ENCODE peak calls at places on chromosomes 5 and 9, in nine cellular contexts. H is lower leg skin, E is mucosa of descending colon, F is psoas muscle, C is heart left ventricle, T is GM12865, Y is fibroblast of lung, G is mammary epithelial cell, L is K562. U is an unnamed sample.

GRCh38 chr9:129416831-129417604 is 203.9 kb downstream of the C9orf50 start:
- DNase-seq in C (no peak), Y (no peak), F (no peak), G (no peak), H (no peak), T (no peak), L (no peak), E (no peak), U (no peak)

GRCh38 chr9:16179566-16179965 is 626.7 kb downstream of the CCDC171 start:
- DNase-seq in L (no peak), E (no peak), C (no peak), T (peak), H (no peak), G (no peak), F (no peak), Y (no peak), U (no peak)

GRCh38 chr5:367358-368130 is 46.0 kb downstream of the AHRR start:
- DNase-seq in G (no peak), H (peak), C (no peak), T (no peak), L (no peak), F (no peak), E (peak), Y (no peak), U (no peak)

GRCh38 chr5:27241564-27242257 is 203.3 kb upstream of the CDH9 start:
- DNase-seq in E (no peak), L (no peak), Y (peak), H (no peak), T (no peak), F (no peak), C (no peak), G (peak), U (peak)

GRCh38 chr5:66239034-66239433 is 94.9 kb downstream of the SREK1 start:
- DNase-seq in H (no peak), C (no peak), F (no peak), T (no peak), L (peak), G (peak), Y (no peak), E (no peak), U (no peak)

GRCh38 chr9:98972641-98973545 is 29.2 kb downstream of the COL15A1 start:
- DNase-seq in F (no peak), T (no peak), Y (no peak), G (no peak), C (no peak), E (no peak), H (no peak), L (no peak), U (no peak)

GRCh38 chr9:135260776-135261175 is 173.3 kb downstream of the OLFM1 start:
- DNase-seq in L (no peak), T (no peak), G (no peak), F (no peak), E (no peak), H (no peak), Y (no peak), C (no peak), U (no peak)

GRCh38 chr5:132010645-132011560 is 555 bp downstream of the ACSL6 start:
- DNase-seq in C (no peak), Y (no peak), E (no peak), H (no peak), L (peak), F (no peak), G (no peak), T (no peak), U (no peak)

GRCh38 chr5:102758576-102758975 is 3.5 kb downstream of the PAM start:
- DNase-seq in H (no peak), L (no peak), G (peak), T (no peak), F (no peak), C (no peak), Y (peak), E (no peak), U (peak)

GRCh38 chr9:134002796-134003195 is 10.7 kb upstream of the VAV2 start:
- DNase-seq in F (no peak), T (no peak), E (no peak), Y (no peak), G (no peak), L (no peak), H (no peak), C (no peak), U (no peak)

GRCh38 chr9:89153618-89154017 is 25.0 kb downstream of the SHC3 start:
- DNase-seq in H (peak), G (peak), T (no peak), L (no peak), F (peak), E (no peak), Y (peak), C (no peak), U (peak)

GRCh38 chr5:138186002-138186447 is 7.1 kb downstream of the KIF20A start:
- DNase-seq in Y (no peak), C (no peak), F (no peak), G (no peak), E (no peak), L (peak), T (peak), H (no peak), U (no peak)

GRCh38 chr9:120324996-120325642 is 254.8 kb downstream of the CDK5RAP2 start:
- DNase-seq in L (no peak), F (no peak), C (no peak), E (no peak), Y (no peak), G (no peak), H (no peak), T (peak), U (no peak)

GRCh38 chr5:15500326-15500958 is 462 bp downstream of the FBXL7 start:
- DNase-seq in Y (peak), H (peak), L (no peak), E (peak), F (peak), G (peak), C (peak), T (no peak), U (peak)

GRCh38 chr5:123524146-123524545 is 12.2 kb downstream of the CSNK1G3 start:
- DNase-seq in C (no peak), E (no peak), L (no peak), Y (no peak), H (no peak), T (no peak), G (no peak), F (no peak), U (no peak)

DNA sequence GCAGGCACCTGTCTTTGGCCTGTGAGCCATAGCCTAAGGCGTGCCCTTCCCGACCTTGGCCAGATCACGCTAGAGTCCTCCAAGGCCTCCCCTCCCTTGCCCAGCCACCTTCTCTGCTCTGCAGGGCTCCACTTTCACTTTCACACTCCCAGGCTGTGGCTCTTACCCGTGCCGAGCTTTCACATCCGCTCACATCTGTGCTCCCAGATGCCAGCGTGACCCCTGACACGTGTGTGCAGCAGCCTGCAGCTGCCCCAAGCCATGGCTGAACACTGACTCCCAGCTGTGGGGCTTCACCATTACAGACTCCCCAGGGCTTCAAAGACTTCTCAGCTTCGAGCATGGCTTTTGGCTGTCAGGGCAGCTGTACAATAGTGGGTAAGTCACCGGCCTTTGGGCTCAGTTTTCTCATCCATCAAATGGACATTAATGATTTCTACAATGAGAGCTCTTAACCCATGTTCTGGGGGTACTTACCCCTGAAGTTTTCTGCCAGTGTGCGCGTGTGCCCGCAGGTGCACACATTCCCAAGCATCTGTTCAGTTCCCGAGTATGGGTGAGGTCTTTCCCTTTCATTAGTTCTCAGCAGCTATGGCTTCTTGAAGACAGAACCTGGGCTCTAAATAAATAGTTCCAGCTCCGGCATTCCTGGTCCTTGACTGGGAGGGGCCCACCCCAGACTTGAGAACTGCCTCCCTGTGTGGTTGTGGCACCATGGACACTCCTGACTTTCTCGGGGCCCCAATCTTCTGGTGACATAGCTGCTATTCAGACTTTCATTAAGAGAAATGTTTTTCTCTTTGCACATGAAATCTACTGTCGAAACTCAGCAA is 118.6 kb downstream of the RGS3 start:
- DNase-seq in G (no peak), L (no peak), H (peak), E (peak), F (peak), C (peak), T (peak), Y (peak), U (peak)
- TF ChIP-seq CTCF in G (no peak), L (peak), H (no peak), E (no peak), F (peak), C (peak), T (peak), Y (peak), U (no peak)

DNA sequence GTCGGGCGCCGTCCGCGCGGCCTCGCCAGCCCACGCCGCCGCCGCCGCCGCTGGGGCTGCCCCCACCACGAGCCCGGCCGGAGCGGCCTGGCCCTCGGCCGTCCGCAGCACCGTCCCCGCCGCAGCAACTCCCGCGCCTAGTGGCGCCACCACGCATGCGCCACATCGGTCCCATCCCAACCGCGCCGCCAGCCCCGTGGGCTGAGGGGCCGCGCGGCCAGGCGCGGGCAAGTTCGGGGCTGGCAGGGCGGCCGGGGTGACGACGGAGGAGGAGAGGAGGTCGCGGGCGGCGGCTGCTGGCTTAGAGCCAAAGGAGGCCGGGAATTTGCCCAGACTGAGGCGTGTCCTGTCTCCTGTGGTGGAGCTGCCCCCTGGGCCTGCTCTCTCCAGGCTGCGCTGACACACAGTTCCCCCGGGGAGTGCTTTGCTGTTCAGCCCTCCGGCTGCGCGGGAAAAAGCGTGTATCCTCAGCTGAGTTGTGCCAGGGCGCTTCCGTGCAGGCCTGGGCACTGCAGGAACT is at the start of gene TUSC1:
- DNase-seq in F (peak), H (peak), T (no peak), L (no peak), C (peak), G (peak), E (peak), Y (peak), U (peak)
- H3K4me3 ChIP-seq in F (peak), H (peak), T (no peak), L (no peak), C (peak), G (peak), E (peak), Y (peak), U (peak)

DNA sequence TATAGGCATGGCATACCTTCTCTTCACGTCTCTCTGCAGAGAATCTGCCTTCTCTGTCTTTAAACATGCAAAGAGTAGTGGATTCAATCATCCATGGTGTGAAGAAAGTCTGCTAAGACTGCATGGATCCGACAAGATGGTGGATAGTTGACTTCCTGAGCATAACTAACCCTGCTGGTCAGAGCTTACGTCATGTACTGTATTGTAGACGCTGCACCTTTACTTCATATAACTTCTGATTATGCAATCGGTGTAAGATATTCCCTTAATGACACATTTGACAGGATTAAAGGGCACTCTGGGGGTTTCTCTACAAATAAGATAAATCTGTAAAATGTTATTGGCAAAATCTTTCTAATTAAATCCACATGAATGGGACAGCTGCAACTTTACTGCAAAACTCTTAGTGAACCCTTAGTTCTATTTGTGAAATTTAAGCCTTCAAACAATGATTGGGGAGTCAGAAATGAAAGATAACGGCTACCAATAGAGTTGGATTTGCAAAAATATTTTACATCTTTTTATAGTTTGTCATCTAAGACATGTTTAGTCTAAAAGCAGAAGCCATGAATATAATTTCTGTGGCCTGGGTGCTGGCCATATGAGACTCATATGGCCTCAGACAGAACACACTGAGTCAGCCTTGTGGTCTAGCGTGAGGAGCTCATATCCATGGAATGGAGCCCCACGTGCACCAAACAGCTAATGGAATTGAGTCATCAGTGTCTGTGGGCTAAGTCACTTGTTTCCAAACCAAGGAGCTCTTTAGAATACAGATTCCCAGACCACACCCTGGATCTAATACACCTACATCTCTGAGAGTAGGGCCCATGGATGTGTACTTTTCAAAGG is 240.5 kb upstream of the NREP start:
- DNase-seq in C (peak), F (peak), Y (peak), T (no peak), E (no peak), H (peak), L (no peak), G (peak), U (peak)
- TF ChIP-seq CTCF in C (no peak), F (no peak), Y (no peak), T (no peak), E (no peak), H (no peak), L (no peak), G (no peak), U (no peak)

GRCh38 chr5:176644878-176645670 is 2.2 kb upstream of the TSPAN17 start:
- DNase-seq in E (no peak), Y (no peak), G (no peak), L (no peak), H (no peak), C (no peak), T (no peak), F (no peak), U (no peak)

GRCh38 chr5:176647030-176647869 is at the start of gene TSPAN17:
- DNase-seq in G (peak), T (peak), C (peak), E (peak), L (peak), F (peak), Y (peak), H (peak), U (peak)

GRCh38 chr5:176647870-176648466 is 684 bp downstream of the TSPAN17 start:
- DNase-seq in H (peak), C (peak), T (no peak), L (peak), F (peak), Y (no peak), E (peak), G (peak), U (no peak)

GRCh38 chr5:176646049-176646706 is 1.1 kb upstream of the TSPAN17 start:
- DNase-seq in E (no peak), F (no peak), L (peak), G (no peak), H (no peak), T (no peak), Y (no peak), C (no peak), U (no peak)

DNA sequence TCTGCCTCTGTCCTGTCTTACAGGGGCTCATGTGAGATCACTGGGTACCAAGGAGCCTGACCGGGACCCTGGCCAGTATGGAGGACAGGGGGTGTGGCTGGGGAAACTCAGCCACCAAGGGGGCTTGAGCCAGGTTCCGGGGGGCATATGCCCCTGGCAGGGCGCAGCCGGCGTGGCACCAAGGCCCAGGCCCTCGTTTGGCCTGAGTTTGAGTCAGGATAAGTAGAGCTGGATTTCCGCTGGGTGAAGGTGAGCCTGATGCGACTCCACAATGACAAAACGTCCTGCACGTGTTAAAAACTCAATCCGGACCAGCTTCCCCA is 616 bp upstream of the TSPAN17 start:
- DNase-seq in L (peak), Y (no peak), C (no peak), E (no peak), H (no peak), G (no peak), T (no peak), F (no peak), U (no peak)
- H3K4me3 ChIP-seq in L (peak), Y (peak), C (peak), E (peak), H (no peak), G (peak), T (peak), F (peak), U (peak)

GRCh38 chr5:116668361-116668760 is 93.7 kb upstream of the SEMA6A start:
- DNase-seq in T (no peak), C (no peak), G (no peak), F (no peak), L (no peak), Y (no peak), E (no peak), H (no peak), U (no peak)
- TF ChIP-seq CTCF in T (no peak), C (no peak), G (no peak), F (no peak), L (no peak), Y (no peak), E (no peak), H (no peak), U (no peak)

GRCh38 chr9:91908293-91908623 is 41.8 kb downstream of the ROR2 start:
- DNase-seq in Y (no peak), F (no peak), T (no peak), G (no peak), C (no peak), E (no peak), H (no peak), L (no peak), U (no peak)

GRCh38 chr9:91907387-91908292 is 42.4 kb downstream of the ROR2 start:
- DNase-seq in Y (no peak), F (no peak), E (no peak), T (no peak), C (no peak), L (peak), G (no peak), H (no peak), U (no peak)

GRCh38 chr9:91904541-91905236 is 45.3 kb downstream of the ROR2 start:
- DNase-seq in H (no peak), E (no peak), T (no peak), C (no peak), F (no peak), L (no peak), G (no peak), Y (no peak), U (no peak)

GRCh38 chr9:91905237-91905650 is 44.8 kb downstream of the ROR2 start:
- DNase-seq in F (no peak), G (no peak), Y (no peak), E (no peak), H (no peak), T (no peak), L (no peak), C (no peak), U (no peak)

DNA sequence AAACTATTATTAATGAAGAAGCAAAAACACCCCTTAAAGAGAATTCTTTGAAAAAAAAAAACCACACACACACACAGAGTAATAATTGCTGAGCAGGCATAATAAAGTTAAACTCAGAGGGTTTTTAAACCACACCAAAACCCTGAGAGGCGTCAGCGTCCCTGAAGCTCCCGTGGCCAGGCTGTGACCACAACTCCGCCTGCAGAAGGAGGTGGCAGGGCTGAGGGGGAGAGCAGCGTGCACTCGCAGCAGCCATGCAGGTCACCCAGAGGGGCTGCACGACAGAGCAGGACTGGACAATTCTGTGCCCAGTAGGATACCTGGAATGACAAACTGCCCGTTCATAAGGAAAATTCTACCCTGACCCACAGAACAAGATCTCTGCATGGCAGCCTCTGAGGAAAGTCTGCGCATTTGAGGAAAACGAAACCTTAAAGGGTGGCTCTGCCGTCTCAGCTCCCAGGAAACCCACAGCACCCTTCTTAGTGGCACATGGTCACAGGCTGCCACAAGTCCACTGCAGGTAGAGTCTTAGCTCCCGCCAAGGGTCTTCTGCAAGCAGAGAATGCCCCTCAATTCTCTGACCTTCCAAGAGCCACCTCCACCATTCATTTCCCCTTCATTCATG is 44.0 kb downstream of the ROR2 start:
- DNase-seq in T (no peak), F (no peak), L (peak), E (peak), H (no peak), Y (no peak), G (no peak), C (no peak), U (no peak)
- H3K4me3 ChIP-seq in T (peak), F (peak), L (peak), E (no peak), H (no peak), Y (no peak), G (no peak), C (peak), U (peak)

GRCh38 chr5:128844354-128844923 is 120.8 kb upstream of the SLC27A6 start:
- DNase-seq in Y (peak), C (no peak), G (no peak), L (no peak), E (no peak), T (no peak), F (no peak), H (no peak), U (peak)
- TF ChIP-seq CTCF in Y (no peak), C (peak), G (peak), L (no peak), E (no peak), T (no peak), F (peak), H (no peak), U (peak)

DNA sequence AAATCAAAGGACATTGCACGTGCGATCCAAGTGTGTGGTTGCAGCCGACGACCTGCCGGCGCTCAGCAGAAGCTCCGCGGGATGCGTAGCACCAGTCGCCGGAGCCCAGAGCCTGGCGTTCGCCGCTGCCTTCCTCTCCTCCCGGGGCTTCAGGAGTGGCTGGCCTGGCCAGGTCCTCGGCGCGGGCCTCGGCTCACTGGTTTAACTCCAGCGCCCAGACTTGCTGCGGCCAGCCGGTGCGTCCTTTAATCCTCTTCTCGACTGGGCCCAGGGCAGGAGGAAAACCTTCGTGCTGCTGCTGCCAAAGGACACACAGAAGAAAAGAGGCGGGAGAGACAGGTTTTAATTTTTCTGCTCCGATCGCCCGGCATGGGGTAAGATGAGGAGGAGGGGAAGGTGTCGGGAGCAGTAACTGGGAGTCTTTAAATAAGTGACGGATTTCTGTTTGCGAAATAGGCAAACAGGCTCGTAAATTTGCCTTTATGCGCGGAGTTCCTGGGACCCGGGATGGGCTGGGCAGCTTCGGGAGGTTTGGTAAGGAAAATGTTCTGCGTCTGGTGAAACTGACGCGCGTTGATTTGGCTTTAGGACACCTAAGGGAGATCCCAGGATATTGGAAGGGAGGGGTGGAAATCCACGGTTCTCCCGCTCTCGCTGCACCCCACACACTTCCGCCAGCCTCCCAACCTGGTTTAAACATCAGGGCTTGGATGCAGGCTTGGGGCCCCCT is 2.2 kb downstream of the HAND1 start:
- DNase-seq in L (no peak), E (no peak), C (no peak), G (no peak), Y (no peak), H (no peak), T (no peak), F (no peak), U (no peak)
- H3K4me3 ChIP-seq in L (no peak), E (no peak), C (peak), G (no peak), Y (no peak), H (no peak), T (no peak), F (peak), U (no peak)